ENCODE peak calls at places on chromosomes 12 and 14, in four cellular contexts. T, Y, C and L are unnamed samples. For H3K4me1, the result is how much of the 10 kb centered on the place peaks cover.

GRCh38 chr12:1592444-1593231 is 1.7 kb downstream of the FBXL14 start:
- DNase-seq in T (no peak), Y (no peak), C (no peak), L (no peak)

GRCh38 chr12:13342971-13343370 is 146.4 kb downstream of the EMP1 start:
- DNase-seq in C (no peak), T (no peak), Y (no peak), L (no peak)

GRCh38 chr12:127803545-127803944 is 463.4 kb upstream of the TMEM132C start:
- DNase-seq in T (no peak), C (no peak), Y (no peak), L (no peak)

GRCh38 chr12:131963381-131963780 is 13.6 kb downstream of the EP400 start:
- DNase-seq in C (no peak), Y (no peak), T (no peak), L (no peak)

GRCh38 chr14:88507208-88507607 is 47.6 kb downstream of the PTPN21 start:
- DNase-seq in Y (no peak), C (no peak), T (no peak), L (no peak)

GRCh38 chr12:14892726-14893442 is 7.2 kb upstream of the MGP start:
- DNase-seq in T (peak), C (no peak), Y (peak), L (no peak)

GRCh38 chr12:120762093-120762492 is 36.5 kb downstream of the ACADS start:
- DNase-seq in T (no peak), Y (no peak), C (no peak), L (no peak)

GRCh38 chr14:55519473-55520080 is 60.4 kb upstream of the KTN1 start:
- DNase-seq in T (no peak), Y (no peak), C (no peak), L (no peak)

GRCh38 chr14:22980672-22981089 is 1.7 kb downstream of the AJUBA start:
- DNase-seq in Y (no peak), T (peak), C (peak), L (no peak)

GRCh38 chr12:132228535-132229422 is 84.5 kb downstream of the NOC4L start:
- DNase-seq in Y (no peak), T (no peak), C (no peak), L (no peak)

GRCh38 chr14:31127690-31128089 is 79.9 kb downstream of the HECTD1 start:
- DNase-seq in Y (no peak), T (no peak), C (no peak), L (no peak)

GRCh38 chr12:74794522-74794921 is 256.9 kb downstream of the ATXN7L3B start:
- DNase-seq in T (no peak), Y (no peak), C (no peak), L (no peak)

GRCh38 chr14:63895510-63895909 is 42.7 kb downstream of the SYNE2 start:
- DNase-seq in Y (no peak), T (no peak), C (no peak), L (no peak)

GRCh38 chr12:2487278-2487677 is 307.5 kb upstream of the FKBP4 start:
- DNase-seq in T (no peak), C (no peak), Y (no peak), L (no peak)

GRCh38 chr14:22419620-22420019 is 169.4 kb downstream of the DAD1 start:
- DNase-seq in Y (no peak), C (no peak), T (no peak), L (no peak)

GRCh38 chr12:29725587-29726320 is 58.0 kb downstream of the TMTC1 start:
- DNase-seq in Y (peak), T (peak), C (no peak), L (no peak)

GRCh38 chr14:22544881-22545420 is 44.1 kb downstream of the DAD1 start:
- DNase-seq in T (no peak), Y (no peak), C (no peak), L (no peak)

GRCh38 chr14:35750202-35750904 is 58.7 kb downstream of the RALGAPA1 start:
- DNase-seq in Y (no peak), T (no peak), C (no peak), L (no peak)

GRCh38 chr14:105123981-105124836 is 44.4 kb downstream of the JAG2 start:
- DNase-seq in C (no peak), Y (no peak), T (no peak), L (no peak)

GRCh38 chr12:49456280-49456679 is 82.5 kb upstream of the KCNH3 start:
- DNase-seq in Y (no peak), T (no peak), C (no peak), L (no peak)

GRCh38 chr14:87712386-87713113 is 280.4 kb downstream of the GALC start:
- DNase-seq in T (peak), C (no peak), Y (no peak), L (no peak)

GRCh38 chr12:129681151-129681550 is 222.7 kb downstream of the TMEM132D start:
- DNase-seq in T (no peak), C (no peak), Y (no peak), L (no peak)

GRCh38 chr12:53159195-53159834 is 21.2 kb upstream of the ZNF740 start:
- DNase-seq in T (peak), Y (peak), C (peak), L (peak)

GRCh38 chr12:7638064-7638763 is 27.5 kb downstream of the APOBEC1 start:
- DNase-seq in T (no peak), Y (no peak), C (no peak), L (no peak)

GRCh38 chr12:48015954-48016353 is 11.7 kb upstream of the COL2A1 start:
- DNase-seq in Y (no peak), C (no peak), T (no peak), L (no peak)

GRCh38 chr12:105992849-105993740 is 145.7 kb downstream of the NUAK1 start:
- DNase-seq in C (no peak), Y (no peak), T (no peak), L (no peak)

GRCh38 chr14:65356327-65356836 is 56.1 kb upstream of the FUT8 start:
- DNase-seq in C (no peak), T (no peak), Y (no peak), L (no peak)

GRCh38 chr12:124857921-124858461 is 5.7 kb downstream of the SCARB1 start:
- DNase-seq in T (no peak), C (no peak), Y (no peak), L (no peak)

GRCh38 chr14:90281261-90281660 is 24.9 kb downstream of the PSMC1 start:
- DNase-seq in T (no peak), C (no peak), Y (no peak), L (no peak)

GRCh38 chr12:90321369-90321768 is 612.7 kb upstream of the ATP2B1 start:
- DNase-seq in T (no peak), C (no peak), Y (no peak), L (no peak)

GRCh38 chr12:107458163-107458562 is 227.4 kb upstream of the PWP1 start:
- DNase-seq in Y (no peak), T (no peak), C (no peak), L (no peak)

GRCh38 chr12:43776498-43776897 is 17.7 kb downstream of the IRAK4 start:
- DNase-seq in T (no peak), Y (no peak), C (no peak), L (no peak)

GRCh38 chr12:66170606-66171005 is 810 bp upstream of the TMBIM4 start:
- DNase-seq in Y (no peak), C (no peak), T (no peak), L (no peak)

GRCh38 chr12:80590085-80590484 is 117.3 kb upstream of the MYF6 start:
- DNase-seq in Y (no peak), T (no peak), C (no peak), L (no peak)

GRCh38 chr12:95117178-95117599 is 43.8 kb upstream of the NR2C1 start:
- DNase-seq in T (peak), Y (peak), C (no peak), L (no peak)

GRCh38 chr12:111773801-111774551 is 7.2 kb downstream of the ALDH2 start:
- DNase-seq in T (peak), Y (peak), C (peak), L (no peak)
- TF ChIP-seq POLR2A in T (no peak), Y (no peak), C (no peak), L (no peak)

GRCh38 chr14:99554184-99554583 is 49.8 kb downstream of the CCDC85C start:
- DNase-seq in Y (no peak), T (no peak), C (no peak), L (no peak)
- H3K4me1 ChIP-seq in Y (under half), T (under half), C (under half), L (under half)

GRCh38 chr14:73457050-73457934 is 1.1 kb downstream of the NUMB start:
- DNase-seq in C (peak), Y (no peak), T (peak), L (no peak)
- TF ChIP-seq CTCF in C (no peak), Y (no peak), T (no peak), L (no peak)

DNA sequence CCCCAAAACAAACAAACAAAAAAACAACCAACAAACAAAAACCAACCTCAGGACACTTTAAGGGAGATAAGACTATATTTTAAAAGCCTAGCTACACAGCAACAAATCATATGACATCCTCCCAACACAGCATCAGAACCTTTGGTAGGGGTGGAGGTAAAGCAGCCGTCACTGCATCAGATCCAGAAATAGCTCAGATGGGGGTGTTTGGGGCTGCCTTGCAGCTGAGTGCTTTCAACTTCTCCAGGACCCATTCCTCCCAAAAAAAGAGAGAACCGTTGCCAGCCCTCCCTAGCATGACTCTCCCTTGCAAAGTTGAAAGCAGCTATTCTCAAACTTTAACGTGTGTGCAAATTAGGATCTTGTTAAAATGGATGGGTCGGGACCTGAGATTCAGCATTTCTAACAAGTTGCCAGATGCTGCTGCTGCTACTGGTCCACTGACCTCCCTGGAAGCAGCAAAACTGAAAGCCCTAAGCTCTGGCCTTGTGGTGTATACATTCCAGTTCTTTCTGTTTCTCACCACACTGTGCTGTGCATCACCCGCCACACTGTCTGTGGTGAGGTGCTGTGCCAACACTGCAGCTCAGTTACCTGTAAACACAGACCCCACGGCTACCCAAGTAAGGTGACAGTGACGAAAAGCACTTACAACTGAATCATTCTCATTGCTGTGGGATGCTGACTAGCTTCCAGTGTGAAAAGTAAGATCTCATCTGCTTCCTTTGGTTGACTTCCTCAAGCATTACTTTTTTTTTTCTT is 54.0 kb downstream of the SLC38A1 start:
- DNase-seq in Y (no peak), T (no peak), C (no peak), L (no peak)
- TF ChIP-seq POLR2A in Y (no peak), T (no peak), C (no peak), L (no peak)

GRCh38 chr12:10226086-10226485 is 13.4 kb downstream of the GABARAPL1 start:
- DNase-seq in Y (no peak), T (no peak), C (no peak), L (no peak)

GRCh38 chr12:10223208-10223607 is 10.5 kb downstream of the GABARAPL1 start:
- DNase-seq in Y (no peak), C (no peak), T (no peak), L (no peak)

GRCh38 chr12:10221846-10222245 is 9.2 kb downstream of the GABARAPL1 start:
- DNase-seq in C (no peak), Y (no peak), T (no peak), L (no peak)

GRCh38 chr12:10227648-10228047 is 15.0 kb downstream of the GABARAPL1 start:
- DNase-seq in T (no peak), C (no peak), Y (no peak), L (no peak)

DNA sequence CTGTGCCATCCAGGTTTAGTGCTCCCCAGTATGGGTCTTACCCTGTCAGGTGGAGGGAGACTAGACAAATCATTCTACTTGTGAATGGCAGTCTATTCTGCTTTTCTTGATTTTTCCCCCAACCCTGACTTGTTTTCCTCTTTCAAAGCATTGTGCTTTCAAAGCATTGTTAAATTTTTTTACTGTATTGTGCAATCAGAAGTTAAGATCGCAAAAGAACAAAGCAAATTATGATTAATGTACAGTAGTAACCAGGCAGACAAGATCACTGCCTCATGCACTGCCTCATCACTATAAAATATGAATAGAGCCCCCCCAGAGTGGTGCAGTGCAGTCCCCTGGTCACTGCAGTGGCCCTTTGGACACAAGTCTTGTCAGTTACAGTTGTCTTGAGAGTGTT is 14.1 kb downstream of the GABARAPL1 start:
- DNase-seq in C (no peak), T (no peak), Y (no peak), L (no peak)
- H3K4me1 ChIP-seq in C (under half), T (under half), Y (under half), L (under half)